ENCODE peak calls at places on chromosomes 11 and 22, in seven cellular contexts. P, L, E, X, D, U and S are unnamed samples.

GRCh38 chr22:29623553-29624169 is 20.2 kb downstream of the NF2 start:
- DNase-seq in L (no peak), E (no peak), X (no peak), D (peak; percentile 33), U (no peak), P (no peak), S (no peak)

GRCh38 chr11:73312806-73313403 is 4.8 kb downstream of the ARHGEF17 start:
- DNase-seq in P (no peak), L (no peak), E (no peak), U (no peak), D (no peak), X (no peak), S (no peak)

GRCh38 chr22:26763633-26764295 is 106.4 kb downstream of the MIAT start:
- DNase-seq in X (no peak), P (no peak), D (no peak), E (no peak), L (no peak), U (no peak), S (peak; percentile 40)

GRCh38 chr22:27461470-27461869 is 340.1 kb downstream of the MN1 start:
- DNase-seq in P (no peak), X (peak; percentile 14), D (no peak), E (no peak), U (no peak), L (no peak), S (peak; percentile 96)

GRCh38 chr22:46707305-46707704 is 30.7 kb downstream of the CERK start:
- DNase-seq in L (no peak), D (no peak), E (no peak), U (no peak), P (no peak), X (no peak), S (no peak)

GRCh38 chr22:46520880-46521279 is 16.5 kb downstream of the CELSR1 start:
- DNase-seq in X (no peak), L (no peak), P (no peak), U (no peak), E (peak; percentile 15), D (no peak), S (no peak)

GRCh38 chr11:14376920-14377319 is 17.9 kb upstream of the RRAS2 start:
- DNase-seq in X (no peak), L (no peak), E (no peak), D (no peak), P (no peak), U (no peak), S (peak; percentile 70)

GRCh38 chr11:1196516-1197391 is 26.1 kb upstream of the MUC5B start:
- DNase-seq in U (no peak), X (no peak), P (no peak), L (no peak), D (no peak), E (peak; percentile 57), S (no peak)

GRCh38 chr22:22893891-22894739 is 6.5 kb downstream of the IGLL5 start:
- DNase-seq in D (no peak), X (no peak), P (no peak), E (peak; percentile 54), U (no peak), L (no peak), S (no peak)

GRCh38 chr11:1303196-1303821 is 6.1 kb downstream of the TOLLIP start:
- DNase-seq in E (peak; percentile 68), X (peak; percentile 45), L (peak; percentile 26), U (no peak), D (peak; percentile 27), P (no peak), S (peak; percentile 16)

GRCh38 chr11:9489366-9489765 is 28.6 kb downstream of the ZNF143 start:
- DNase-seq in E (no peak), U (no peak), L (no peak), D (no peak), X (no peak), P (no peak), S (peak; percentile 19)

GRCh38 chr11:69209936-69210659 is 54.4 kb downstream of the SMIM38 start:
- DNase-seq in P (no peak), L (no peak), U (no peak), D (no peak), E (peak; percentile 55), X (no peak), S (no peak)

GRCh38 chr11:3162410-3163240 is 2.5 kb downstream of the OSBPL5 start:
- DNase-seq in D (no peak), P (no peak), L (no peak), X (no peak), U (no peak), E (peak; percentile 55), S (no peak)

GRCh38 chr11:1074244-1075221 is at the start of gene MUC2:
- DNase-seq in E (peak; percentile 62), D (no peak), X (peak; percentile 5), L (no peak), P (no peak), U (no peak), S (no peak)

GRCh38 chr11:126725521-126725920 is 275.0 kb downstream of the KIRREL3 start:
- DNase-seq in P (no peak), X (no peak), D (no peak), E (no peak), U (no peak), L (no peak), S (no peak)

GRCh38 chr11:46064221-46064620 is 57.0 kb downstream of the PHF21A start:
- DNase-seq in E (no peak), P (no peak), U (no peak), X (no peak), D (no peak), L (no peak), S (no peak)